ENCODE peak calls at places on chromosomes 16 and 17, in six cellular contexts. P, S, W, R, V and T are unnamed samples.

GRCh38 chr17:73278465-73279453 is 17.1 kb upstream of the CPSF4L start:
- DNase-seq in P (peak; percentile 32), S (no peak), W (no peak), R (no peak), V (no peak), T (no peak)

GRCh38 chr16:3187798-3188674 is at the start of gene OR1F1:
- DNase-seq in P (peak; percentile 72), S (no peak), W (peak; percentile 69), R (peak; percentile 90), V (no peak), T (no peak)

GRCh38 chr17:49076575-49077384 is 55.8 kb upstream of the B4GALNT2 start:
- DNase-seq in P (peak; percentile 30), S (no peak), W (no peak), R (peak; percentile 64), V (no peak), T (no peak)

GRCh38 chr17:7308625-7309433 is 1.4 kb downstream of the EIF5A start:
- DNase-seq in P (peak; percentile 84), S (peak; percentile 81), W (peak; percentile 97), R (peak; percentile 81), V (peak; percentile 67), T (no peak)

GRCh38 chr17:78664476-78665384 is 87.5 kb upstream of the DNAH17 start:
- DNase-seq in P (no peak), S (peak; percentile 35), W (no peak), R (no peak), V (no peak), T (peak; percentile 50)

GRCh38 chr16:6625606-6626005 is 707.0 kb upstream of the RBFOX1 start:
- DNase-seq in P (no peak), S (no peak), W (no peak), R (no peak), V (no peak), T (no peak)

GRCh38 chr17:5893741-5894140 is 176.4 kb upstream of the WSCD1 start:
- DNase-seq in P (no peak), S (no peak), W (no peak), R (no peak), V (no peak), T (no peak)

GRCh38 chr17:28038802-28039600 is 3.5 kb upstream of the NLK start:
- DNase-seq in P (no peak), S (no peak), W (no peak), R (no peak), V (no peak), T (no peak)

GRCh38 chr17:78490156-78490555 is 87.0 kb downstream of the DNAH17 start:
- DNase-seq in P (no peak), S (no peak), W (no peak), R (no peak), V (no peak), T (no peak)

GRCh38 chr16:67841816-67842508 is at the start of gene THAP11:
- DNase-seq in P (peak; percentile 94), S (peak; percentile 94), W (peak; percentile 88), R (peak; percentile 90), V (peak; percentile 79), T (peak; percentile 93)

GRCh38 chr16:3637371-3637923 is 17.0 kb upstream of the DNASE1 start:
- DNase-seq in P (no peak), S (no peak), W (no peak), R (no peak), V (no peak), T (no peak)

GRCh38 chr17:77635176-77635575 is 323.3 kb upstream of the TNRC6C start:
- DNase-seq in P (no peak), S (no peak), W (no peak), R (no peak), V (no peak), T (no peak)

GRCh38 chr16:4152267-4152666 is 36.0 kb upstream of the ADCY9 start:
- DNase-seq in P (no peak), S (no peak), W (no peak), R (no peak), V (no peak), T (no peak)

GRCh38 chr16:22427556-22427955 is 53.1 kb upstream of the CDR2 start:
- DNase-seq in P (no peak), S (no peak), W (no peak), R (no peak), V (no peak), T (no peak)

GRCh38 chr16:86505185-86505898 is 5.0 kb upstream of the FOXF1 start:
- DNase-seq in P (no peak), S (no peak), W (no peak), R (no peak), V (no peak), T (no peak)
- H3K27ac ChIP-seq in P (no peak overlapping the region), S (peak overlapping the region; percentile 87), W (no peak overlapping the region), R (no peak overlapping the region), V (no peak overlapping the region), T (no peak overlapping the region)

GRCh38 chr16:77223184-77223583 is 24.0 kb downstream of the SYCE1L start:
- DNase-seq in P (no peak), S (no peak), W (no peak), R (no peak), V (no peak), T (no peak)
- TF ChIP-seq CTCF in P (peak; percentile 50), S (no peak), W (peak; percentile 24), R (peak; percentile 39), V (no peak), T (peak; percentile 32)

DNA sequence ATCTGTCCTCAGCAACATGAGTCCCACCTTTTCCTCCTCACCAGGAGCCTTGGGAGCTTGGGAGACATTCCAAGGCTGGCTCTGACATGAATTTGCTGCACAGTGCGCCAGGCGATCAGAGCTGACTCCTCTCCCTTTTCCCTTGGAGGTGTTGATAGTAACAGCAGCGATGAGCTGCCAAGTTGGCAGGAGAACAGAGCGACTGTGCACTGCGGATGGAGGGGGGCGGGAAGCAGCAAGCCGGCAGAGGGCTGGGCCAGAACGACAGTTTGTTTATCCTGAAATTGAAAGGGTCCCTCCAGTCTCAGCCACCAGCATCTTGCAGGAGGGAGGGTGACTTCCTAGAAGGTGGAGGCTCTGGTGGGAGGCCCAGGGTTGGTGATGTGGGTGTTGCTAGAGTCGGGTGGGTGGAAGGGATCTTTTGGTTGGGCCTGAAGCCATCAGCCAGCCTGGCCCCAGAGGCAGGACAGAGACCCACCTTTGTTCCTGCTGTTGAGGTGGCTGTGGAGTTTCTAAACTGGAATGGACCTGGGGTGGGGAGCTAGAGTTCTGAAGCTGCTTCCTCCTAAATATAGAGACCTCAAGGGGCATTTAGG is 22.5 kb upstream of the DYNLL2 start:
- DNase-seq in P (no peak), S (no peak), W (no peak), R (no peak), V (no peak), T (no peak)
- H3K27ac ChIP-seq in P (no peak overlapping the region), S (no peak overlapping the region), W (no peak overlapping the region), R (no peak overlapping the region), V (no peak overlapping the region), T (no peak overlapping the region)

GRCh38 chr17:76153640-76154039 is 12.6 kb upstream of the FOXJ1 start:
- DNase-seq in P (no peak), S (no peak), W (no peak), R (no peak), V (no peak), T (no peak)
- TF ChIP-seq CTCF in P (peak; percentile 29), S (no peak), W (no peak), R (peak; percentile 29), V (no peak), T (no peak)

DNA sequence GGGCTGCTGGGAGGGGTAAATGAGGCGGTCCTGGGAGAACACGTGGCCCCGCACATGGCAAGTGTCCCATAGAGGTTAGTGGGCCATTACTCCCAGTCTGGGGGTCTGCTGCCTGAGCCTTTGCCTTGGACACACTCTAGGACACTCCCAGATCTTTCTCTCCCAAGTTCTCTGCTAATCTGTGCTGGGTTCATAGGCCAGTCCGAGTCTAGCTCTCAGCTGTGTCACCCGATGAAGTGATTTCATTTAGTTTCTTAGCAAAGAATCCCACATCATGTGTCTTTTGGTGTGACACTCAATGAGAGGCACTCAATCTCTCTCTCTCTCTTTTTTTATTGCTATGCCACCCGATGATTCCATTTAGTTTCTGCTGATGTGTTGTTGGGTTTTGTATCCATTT is 25.0 kb upstream of the MLKL start:
- DNase-seq in P (no peak), S (no peak), W (no peak), R (no peak), V (no peak), T (no peak)
- H3K27ac ChIP-seq in P (no peak overlapping the region), S (no peak overlapping the region), W (no peak overlapping the region), R (peak overlapping the region; percentile 23), V (no peak overlapping the region), T (no peak overlapping the region)

DNA sequence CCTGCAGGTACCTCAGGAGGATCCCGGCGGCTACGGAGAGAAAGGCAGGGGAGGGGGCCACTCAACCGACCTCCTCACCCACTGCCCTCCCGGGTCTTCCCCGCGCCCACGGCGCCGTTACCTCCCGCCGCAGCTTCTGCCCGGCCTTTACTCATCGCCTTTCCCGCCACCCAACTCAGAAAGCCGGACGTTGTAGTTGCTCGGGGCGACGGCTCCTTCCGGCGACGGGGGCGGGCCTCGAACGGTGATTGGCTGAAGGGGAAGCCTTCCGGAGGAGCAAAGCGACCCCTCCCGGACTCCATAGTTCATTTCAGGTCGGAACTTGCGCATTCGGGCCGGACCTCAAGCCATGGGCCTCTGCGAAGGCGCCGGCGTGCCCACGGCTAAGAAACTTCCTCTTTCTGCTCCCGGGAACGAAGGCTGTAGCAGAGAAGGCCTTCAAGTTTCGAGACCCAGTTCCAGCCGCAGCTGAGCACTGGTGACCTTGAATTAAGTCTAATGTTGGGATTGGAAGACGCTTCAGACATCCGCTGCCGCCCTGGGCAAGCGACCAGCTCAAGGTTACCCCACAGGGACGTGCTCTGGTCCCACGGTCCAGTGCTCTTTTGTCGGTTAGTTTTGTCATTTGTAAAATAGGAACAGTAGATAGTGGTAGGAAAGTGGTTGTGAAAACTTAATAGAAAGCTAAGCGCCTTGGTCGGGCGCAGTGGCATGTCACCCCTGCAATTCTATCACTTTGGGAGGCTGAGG is at the start of gene PSMC3IP:
- DNase-seq in P (peak; percentile 91), S (peak; percentile 97), W (peak; percentile 99), R (peak; percentile 94), V (peak; percentile 76), T (peak; percentile 95)
- TF ChIP-seq CTCF in P (peak; percentile 53), S (peak; percentile 13), W (peak; percentile 37), R (peak; percentile 54), V (peak; percentile 64), T (no peak)

DNA sequence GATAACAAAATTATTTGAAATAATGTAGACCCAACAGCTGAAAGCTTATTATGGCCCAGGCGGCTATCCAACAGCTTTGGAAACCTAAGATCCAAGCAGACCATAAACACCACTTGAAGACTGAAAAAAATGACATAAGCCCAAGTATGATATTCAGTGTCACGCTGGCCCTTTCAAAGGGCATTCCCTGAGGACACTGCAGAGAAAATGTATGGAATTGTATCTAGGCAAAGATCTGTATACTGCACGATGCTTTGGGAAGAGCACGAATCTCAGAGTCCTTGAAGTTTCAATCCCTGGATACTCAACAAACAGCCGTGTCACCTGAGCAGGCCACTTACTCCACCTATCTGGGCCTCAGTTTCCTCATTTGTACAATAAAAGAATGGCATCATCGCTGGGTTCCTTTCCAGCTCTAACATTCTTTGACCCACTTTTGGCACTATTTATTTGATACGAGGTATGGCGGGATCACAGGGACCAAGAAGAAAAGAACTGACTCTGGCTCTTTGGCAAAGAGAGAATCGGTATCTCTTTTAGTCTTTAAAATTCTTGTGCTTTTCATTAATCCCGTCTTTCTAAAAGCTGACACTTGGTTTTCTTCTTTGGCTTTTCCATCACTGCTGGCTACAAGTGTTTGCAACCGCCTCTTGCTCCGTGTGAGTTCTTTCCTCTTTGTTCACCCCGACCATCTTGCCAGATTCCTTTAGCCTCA is 1.2 kb downstream of the STAT5B start:
- DNase-seq in P (no peak), S (no peak), W (no peak), R (no peak), V (no peak), T (no peak)
- H3K27ac ChIP-seq in P (no peak overlapping the region), S (peak overlapping the region; percentile 93), W (peak overlapping the region; percentile 94), R (no peak overlapping the region), V (peak overlapping the region; percentile 77), T (no peak overlapping the region)